ENCODE peak calls at places on chromosomes 16 and 17, in five cellular contexts. X is uterus, Y is lung, M is colonic mucosa, T is cardiac fibroblast. V is an unnamed sample.

GRCh38 chr16:11510178-11510973 is 76.3 kb downstream of the LITAF start:
- DNase-seq in T (no peak), M (no peak), X (no peak), Y (no peak), V (no peak)

GRCh38 chr16:48276102-48276501 is 28.8 kb upstream of the ABCC11 start:
- DNase-seq in Y (no peak), X (no peak), T (no peak), M (no peak), V (no peak)

GRCh38 chr16:595942-596735 is 6.3 kb downstream of the RAB40C start:
- DNase-seq in M (no peak), T (no peak), X (no peak), Y (no peak), V (no peak)

GRCh38 chr17:69462010-69462409 is 47.5 kb downstream of the MAP2K6 start:
- DNase-seq in T (no peak), Y (no peak), X (no peak), M (no peak), V (no peak)

GRCh38 chr16:52825882-52826281 is 226.8 kb downstream of the CHD9NB start:
- DNase-seq in X (no peak), M (no peak), T (no peak), Y (no peak), V (no peak)

GRCh38 chr17:15348030-15348429 is 6.6 kb upstream of the TEKT3 start:
- DNase-seq in T (no peak), Y (no peak), X (peak; percentile 28), M (peak; percentile 89), V (no peak)

GRCh38 chr16:52265446-52265861 is 281.5 kb downstream of the TOX3 start:
- DNase-seq in M (no peak), X (no peak), T (no peak), Y (no peak), V (no peak)

GRCh38 chr17:66526827-66527226 is 224.4 kb downstream of the PRKCA start:
- DNase-seq in T (no peak), X (no peak), Y (no peak), M (no peak), V (peak; percentile 40)

GRCh38 chr16:69123894-69124293 is 8.5 kb downstream of the CHTF8 start:
- DNase-seq in Y (no peak), M (peak; percentile 70), X (peak; percentile 56), T (peak; percentile 84), V (no peak)

GRCh38 chr17:57887161-57887560 is 37.3 kb upstream of the MRPS23 start:
- DNase-seq in M (no peak), Y (no peak), X (no peak), T (no peak), V (no peak)

GRCh38 chr16:66093217-66093616 is 273.3 kb upstream of the CDH5 start:
- DNase-seq in T (no peak), X (no peak), Y (no peak), M (no peak), V (no peak)

GRCh38 chr16:30585022-30585399 is 486 bp downstream of the ZNF785 start:
- DNase-seq in T (no peak), X (no peak), M (no peak), Y (no peak), V (no peak)

GRCh38 chr16:57893559-57894389 is 77.2 kb downstream of the CNGB1 start:
- DNase-seq in X (no peak), M (peak; percentile 44), T (peak; percentile 100), Y (peak; percentile 55), V (no peak)

GRCh38 chr17:56076980-56077379 is 76.3 kb upstream of the ANKFN1 start:
- DNase-seq in T (no peak), Y (no peak), M (no peak), X (no peak), V (no peak)

GRCh38 chr17:4086041-4086483 is 56.8 kb downstream of the ZZEF1 start:
- DNase-seq in T (no peak), X (no peak), M (no peak), Y (no peak), V (no peak)

GRCh38 chr16:8173111-8173644 is 417.1 kb downstream of the TMEM114 start:
- DNase-seq in T (peak; percentile 69), M (peak; percentile 58), Y (peak; percentile 53), X (no peak), V (no peak)

GRCh38 chr17:29595107-29595942 is 2.4 kb downstream of the ANKRD13B start:
- DNase-seq in M (no peak), Y (no peak), X (no peak), T (no peak), V (no peak)

GRCh38 chr16:81837312-81837748 is 58.2 kb downstream of the PLCG2 start:
- DNase-seq in X (no peak), T (no peak), M (no peak), Y (no peak), V (no peak)

GRCh38 chr17:56653877-56654276 is 60.4 kb downstream of the NOG start:
- DNase-seq in M (no peak), X (no peak), T (peak; percentile 32), Y (peak; percentile 37), V (no peak)

GRCh38 chr17:3282901-3283300 is 15.3 kb downstream of the OR3A1 start:
- DNase-seq in Y (no peak), X (no peak), T (no peak), M (no peak), V (no peak)

GRCh38 chr17:1785925-1786324 is 24.1 kb downstream of the SERPINF1 start:
- DNase-seq in M (no peak), T (no peak), Y (no peak), X (no peak), V (no peak)

GRCh38 chr16:50607447-50607846 is 59.3 kb downstream of the NKD1 start:
- DNase-seq in X (no peak), M (no peak), T (no peak), Y (no peak), V (no peak)

GRCh38 chr16:50607970-50608557 is 59.9 kb downstream of the NKD1 start:
- DNase-seq in X (no peak), Y (no peak), T (no peak), M (no peak), V (no peak)

GRCh38 chr16:50611332-50611934 is 63.2 kb downstream of the NKD1 start:
- DNase-seq in M (no peak), T (peak; percentile 55), X (no peak), Y (no peak), V (no peak)

GRCh38 chr16:50610331-50611262 is 62.4 kb downstream of the NKD1 start:
- DNase-seq in Y (no peak), T (no peak), M (no peak), X (no peak), V (no peak)

GRCh38 chr16:50609049-50609832 is 61.0 kb downstream of the NKD1 start:
- DNase-seq in Y (no peak), T (no peak), X (no peak), M (no peak), V (no peak)
- TF ChIP-seq CTCF in Y (no peak), T (no peak), X (no peak), M (no peak), V (no peak)

GRCh38 chr16:54282202-54282922 is 4.2 kb downstream of the IRX3 start:
- DNase-seq in T (no peak), M (peak; percentile 53), Y (peak; percentile 76), X (no peak), V (no peak)
- TF ChIP-seq CTCF in T (peak; percentile 14), M (peak; percentile 59), Y (no peak), X (peak; percentile 15), V (peak; percentile 80)

DNA sequence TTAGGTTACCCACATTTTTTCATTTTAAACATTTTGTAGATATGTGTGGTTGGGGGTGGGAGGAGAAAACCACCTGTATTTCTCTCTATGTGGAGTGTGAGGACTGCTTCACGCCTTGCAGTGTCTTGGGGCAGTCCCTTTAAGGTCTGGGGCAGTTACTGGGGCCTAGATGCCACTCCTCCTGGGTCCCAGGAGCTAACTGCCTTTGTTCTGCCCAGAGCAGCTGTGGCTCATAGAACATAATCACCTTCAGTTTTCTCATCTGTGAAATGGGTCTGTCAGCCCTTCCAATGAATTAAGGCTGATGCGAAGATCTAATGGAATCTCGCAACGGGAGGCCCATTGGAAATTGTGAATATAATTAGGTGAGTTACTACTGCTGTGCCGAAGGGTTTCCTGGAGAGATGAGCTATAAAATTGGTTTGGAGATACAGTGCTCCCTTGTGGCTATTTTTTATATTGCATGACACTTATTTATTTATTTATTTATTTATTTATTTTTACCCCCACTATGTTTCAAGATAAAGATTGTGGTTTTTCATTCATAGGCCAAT is 22.9 kb downstream of the DHRS7C start:
- DNase-seq in T (peak; percentile 45), Y (no peak), M (no peak), X (no peak), V (no peak)
- TF ChIP-seq CTCF in T (no peak), Y (no peak), M (peak; percentile 79), X (peak; percentile 32), V (peak; percentile 65)

DNA sequence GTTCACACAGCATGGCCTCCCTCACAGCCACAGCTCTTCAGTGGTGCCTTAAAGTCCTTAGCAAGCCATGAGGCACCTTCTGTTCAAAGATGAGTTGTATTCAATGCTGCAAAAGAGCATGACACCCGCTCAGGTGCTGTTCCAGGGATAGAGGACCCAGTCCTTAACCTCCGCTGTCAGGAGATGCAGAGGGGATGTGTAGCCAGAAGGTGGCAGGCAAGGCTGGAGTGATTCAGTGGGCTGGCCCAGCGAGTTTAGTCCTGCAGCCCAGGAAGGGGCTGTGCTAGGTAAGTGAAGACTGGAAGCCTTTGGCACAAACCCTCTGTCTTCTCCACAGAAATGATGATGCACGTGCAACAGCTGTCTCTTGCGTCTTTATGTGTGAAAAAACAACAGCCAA is 25.0 kb upstream of the ADAM11 start:
- DNase-seq in Y (no peak), M (no peak), X (no peak), T (peak; percentile 8), V (no peak)
- TF ChIP-seq CTCF in Y (no peak), M (no peak), X (no peak), T (peak; percentile 33), V (peak; percentile 43)

GRCh38 chr17:7548585-7549400 is at the start of gene TNFSF12:
- DNase-seq in T (peak; percentile 17), Y (peak; percentile 63), M (peak; percentile 73), X (peak; percentile 68), V (no peak)
- TF ChIP-seq CTCF in T (peak; percentile 20), Y (no peak), M (no peak), X (peak; percentile 7), V (peak; percentile 27)